ENCODE peak calls at places on chromosomes 12 and 14, in four cellular contexts. R, T, U and S are unnamed samples.

GRCh38 chr12:6222009-6222702 is 22.0 kb downstream of the CD9 start:
- DNase-seq in U (no peak), R (no peak), T (no peak), S (no peak)

GRCh38 chr12:47247418-47247817 is 167.7 kb upstream of the AMIGO2 start:
- DNase-seq in T (no peak), R (no peak), U (no peak), S (no peak)

GRCh38 chr12:17954788-17955187 is 135.2 kb downstream of the RERGL start:
- DNase-seq in R (no peak), T (no peak), U (peak), S (peak)

GRCh38 chr14:73640796-73641195 is 4.0 kb upstream of the DNAL1 start:
- DNase-seq in U (no peak), R (no peak), T (no peak), S (no peak)

GRCh38 chr14:64591809-64592208 is 42.0 kb downstream of the PPP1R36 start:
- DNase-seq in T (no peak), R (no peak), U (no peak), S (no peak)

GRCh38 chr12:3938042-3938544 is 64.9 kb upstream of the PARP11 start:
- DNase-seq in R (no peak), T (no peak), U (no peak), S (no peak)

GRCh38 chr12:32139064-32139421 is 32.4 kb downstream of the BICD1 start:
- DNase-seq in R (peak), U (peak), T (no peak), S (peak)

GRCh38 chr12:38915783-38916182 is 10.4 kb upstream of the CPNE8 start:
- DNase-seq in U (no peak), T (no peak), R (no peak), S (no peak)

GRCh38 chr12:132550014-132550802 is 60.2 kb downstream of the LRCOL1 start:
- DNase-seq in R (no peak), U (peak), T (no peak), S (peak)

GRCh38 chr14:41642402-41643195 is 35.9 kb downstream of the LRFN5 start:
- DNase-seq in R (no peak), U (no peak), T (no peak), S (peak)

GRCh38 chr12:57592551-57593165 is 1.7 kb downstream of the PIP4K2C start:
- DNase-seq in U (no peak), T (no peak), R (no peak), S (no peak)

GRCh38 chr12:64452559-64453329 is 824 bp downstream of the TBK1 start:
- DNase-seq in U (peak), R (peak), T (peak), S (peak)

GRCh38 chr12:47209014-47209413 is 129.3 kb upstream of the AMIGO2 start:
- DNase-seq in U (no peak), R (no peak), T (no peak), S (no peak)

GRCh38 chr12:46218509-46219095 is 50.2 kb downstream of the SLC38A1 start:
- DNase-seq in T (no peak), U (no peak), R (peak), S (no peak)

GRCh38 chr12:114664661-114665320 is 19.2 kb downstream of the TBX3 start:
- DNase-seq in U (no peak), R (no peak), T (no peak), S (no peak)

GRCh38 chr14:103317251-103317650 is 16.8 kb upstream of the EIF5 start:
- DNase-seq in T (no peak), R (no peak), U (no peak), S (no peak)

GRCh38 chr12:59938190-59938962 is 342.5 kb downstream of the SLC16A7 start:
- DNase-seq in R (no peak), T (no peak), U (no peak), S (no peak)

GRCh38 chr12:97425380-97425779 is 37.2 kb upstream of the RMST start:
- DNase-seq in U (no peak), T (no peak), R (no peak), S (no peak)

GRCh38 chr12:122323311-122324019 is 57.2 kb upstream of the VPS33A start:
- DNase-seq in U (no peak), R (no peak), T (no peak), S (no peak)

GRCh38 chr14:105700622-105701288 is 174.4 kb downstream of the TMEM121 start:
- DNase-seq in T (peak), R (peak), U (no peak), S (no peak)

GRCh38 chr12:108131657-108132126 is 2.6 kb downstream of the WSCD2 start:
- DNase-seq in T (no peak), R (no peak), U (peak), S (no peak)

GRCh38 chr12:50926415-50926814 is 25.9 kb upstream of the HIGD1C start:
- DNase-seq in R (no peak), U (no peak), T (no peak), S (no peak)

GRCh38 chr12:69595689-69596088 is 10.4 kb downstream of the CCT2 start:
- DNase-seq in T (no peak), R (peak), U (no peak), S (no peak)
- TF ChIP-seq CTCF in T (no peak), R (no peak), U (no peak), S (no peak)

DNA sequence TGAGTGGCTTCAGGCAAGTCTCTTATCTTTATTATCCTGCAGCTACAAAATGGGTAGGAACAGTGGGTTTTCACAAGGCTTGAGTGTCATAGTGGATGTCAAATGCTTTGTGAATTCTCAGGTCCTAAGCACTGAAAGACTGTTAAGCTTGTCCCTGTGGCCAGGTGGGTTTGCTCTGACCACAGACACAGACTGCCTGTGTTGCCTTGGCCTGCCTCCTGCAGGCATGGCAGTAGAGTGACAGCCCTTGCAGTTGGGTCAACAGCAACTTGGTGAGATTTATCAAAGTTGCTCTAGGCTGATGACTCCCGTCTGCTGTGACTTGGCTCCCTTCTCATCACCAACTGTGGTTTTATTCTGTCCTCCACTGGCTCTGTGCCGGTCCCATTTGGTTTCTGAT is 520.0 kb upstream of the CCDC196 start:
- DNase-seq in R (peak), T (no peak), U (no peak), S (no peak)
- TF ChIP-seq CTCF in R (peak), T (no peak), U (no peak), S (no peak)

GRCh38 chr12:69466867-69467266 is 3.3 kb upstream of the FRS2 start:
- DNase-seq in T (no peak), R (no peak), U (no peak), S (no peak)
- TF ChIP-seq CTCF in T (no peak), R (no peak), U (no peak), S (no peak)

GRCh38 chr12:49791700-49792099 is 36.5 kb downstream of the NCKAP5L start:
- DNase-seq in T (no peak), U (no peak), R (no peak), S (no peak)

GRCh38 chr12:49787672-49788071 is 40.5 kb downstream of the NCKAP5L start:
- DNase-seq in R (no peak), T (no peak), U (no peak), S (no peak)

GRCh38 chr12:49791156-49791555 is 37.1 kb downstream of the NCKAP5L start:
- DNase-seq in R (no peak), T (no peak), U (no peak), S (no peak)

GRCh38 chr12:49790741-49791140 is 37.5 kb downstream of the NCKAP5L start:
- DNase-seq in R (no peak), T (no peak), U (no peak), S (no peak)

GRCh38 chr12:49789992-49790391 is 38.2 kb downstream of the NCKAP5L start:
- DNase-seq in R (no peak), T (no peak), U (no peak), S (no peak)
- TF ChIP-seq CTCF in R (no peak), T (no peak), U (peak), S (no peak)

GRCh38 chr14:92353447-92353846 is 30.5 kb downstream of the SLC24A4 start:
- DNase-seq in T (no peak), R (no peak), U (no peak), S (no peak)

GRCh38 chr14:92356677-92357076 is 33.7 kb downstream of the SLC24A4 start:
- DNase-seq in R (peak), T (no peak), U (no peak), S (no peak)

GRCh38 chr14:92348154-92348553 is 25.2 kb downstream of the SLC24A4 start:
- DNase-seq in R (no peak), T (no peak), U (peak), S (no peak)

GRCh38 chr14:92352158-92352985 is 29.4 kb downstream of the SLC24A4 start:
- DNase-seq in T (peak), U (peak), R (peak), S (peak)

DNA sequence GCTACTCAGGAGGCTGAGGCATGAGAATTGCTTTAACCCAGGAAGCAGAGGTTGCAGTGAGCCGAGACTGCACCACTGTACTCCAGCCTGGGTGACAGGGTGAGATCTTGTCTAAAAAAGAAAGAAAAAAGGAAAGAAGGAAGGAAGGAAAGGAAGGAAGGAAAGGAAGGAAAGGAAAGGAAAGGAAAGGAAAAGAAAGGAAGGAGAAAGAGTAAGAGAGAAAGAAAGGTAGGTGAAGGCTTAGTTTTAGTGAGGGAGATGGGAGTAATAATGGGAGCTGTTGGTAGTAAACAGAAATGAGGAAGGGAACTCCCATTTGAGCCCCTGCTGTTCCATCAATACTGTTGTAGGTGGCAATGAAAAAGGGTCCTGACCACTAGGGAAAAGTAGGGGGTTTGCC is 28.8 kb downstream of the SLC24A4 start:
- DNase-seq in U (no peak), R (no peak), T (no peak), S (no peak)
- TF ChIP-seq CTCF in U (no peak), R (no peak), T (no peak), S (no peak)

GRCh38 chr14:52015411-52016030 is 26.2 kb downstream of the RTRAF start:
- DNase-seq in U (peak), T (peak), R (no peak), S (peak)
- TF ChIP-seq CTCF in U (peak), T (peak), R (no peak), S (peak)

GRCh38 chr12:69783365-69783764 is 41.7 kb upstream of the MYRFL start:
- DNase-seq in U (no peak), T (no peak), R (no peak), S (no peak)

DNA sequence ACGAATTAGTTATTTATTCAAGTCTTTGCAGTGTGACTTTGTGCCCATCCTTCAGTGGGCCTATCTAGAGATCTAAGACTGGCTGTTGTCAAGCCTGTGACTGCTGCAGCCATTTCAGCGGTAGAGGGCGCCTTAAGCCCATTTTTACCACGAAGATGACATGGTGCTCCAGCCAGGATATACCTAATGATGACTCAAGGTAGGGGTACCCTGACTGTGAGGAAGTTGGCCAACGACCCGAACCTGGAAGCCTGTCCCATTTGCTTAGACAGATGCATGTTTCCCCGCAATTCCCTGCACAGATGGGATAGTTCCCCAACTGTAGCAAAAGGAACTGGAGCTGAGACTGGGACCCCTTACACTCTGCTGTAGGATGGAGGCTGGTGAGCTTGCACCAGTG is 41.3 kb downstream of the RAB3IP start:
- DNase-seq in R (no peak), U (peak), T (peak), S (peak)
- TF ChIP-seq CTCF in R (no peak), U (peak), T (peak), S (peak)